ENCODE peak calls at places on chromosome 20, in six cellular contexts. E is endothelial cell; V is astrocyte of the spinal cord; U is psoas muscle; Y is CD4-positive, alpha-beta T cell; I is HFF-Myc. Z is an unnamed sample.

GRCh38 chr20:29689411-29690225 is 1567.8 kb upstream of the DEFB115 start:
- DNase-seq in U (peak; percentile 41), Y (peak; percentile 35), E (no peak), V (no peak), I (no peak), Z (no peak)

GRCh38 chr20:48283470-48284110 is 498.3 kb upstream of the SULF2 start:
- DNase-seq in U (no peak), V (peak; percentile 77), Y (no peak), I (no peak), E (peak; percentile 11), Z (peak; percentile 41)

GRCh38 chr20:21575981-21576740 is 62.3 kb upstream of the NKX2-2 start:
- DNase-seq in U (no peak), Y (no peak), V (no peak), I (no peak), E (no peak), Z (no peak)

GRCh38 chr20:42530855-42531674 is 658.6 kb downstream of the PTPRT start:
- DNase-seq in V (no peak), U (no peak), I (no peak), Y (no peak), E (no peak), Z (no peak)

GRCh38 chr20:16491277-16491912 is 81.9 kb downstream of the KIF16B start:
- DNase-seq in U (no peak), E (no peak), V (no peak), I (no peak), Y (no peak), Z (no peak)

GRCh38 chr20:20824924-20825584 is 112.6 kb upstream of the RALGAPA2 start:
- DNase-seq in U (peak; percentile 79), Y (peak; percentile 38), E (peak; percentile 74), V (peak; percentile 3), I (no peak), Z (no peak)

GRCh38 chr20:19934792-19935491 is 82.2 kb upstream of the NAA20 start:
- DNase-seq in V (no peak), Y (no peak), U (peak; percentile 66), E (no peak), I (no peak), Z (no peak)

GRCh38 chr20:34705383-34706021 is 1.4 kb downstream of the TP53INP2 start:
- DNase-seq in Y (no peak), U (no peak), I (no peak), E (peak; percentile 39), V (no peak), Z (peak; percentile 65)

GRCh38 chr20:20520776-20521175 is 152.9 kb downstream of the INSM1 start:
- DNase-seq in U (no peak), V (peak; percentile 2), I (no peak), Y (no peak), E (no peak), Z (peak; percentile 71)

GRCh38 chr20:9884061-9884460 is 45.2 kb upstream of the PAK5 start:
- DNase-seq in V (no peak), E (no peak), Y (no peak), U (no peak), I (no peak), Z (no peak)

GRCh38 chr20:31979713-31980426 is 11.9 kb downstream of the XKR7 start:
- DNase-seq in Y (no peak), U (no peak), I (no peak), V (no peak), E (no peak), Z (no peak)

GRCh38 chr20:17226410-17227198 is at the start of gene PCSK2:
- DNase-seq in E (peak; percentile 76), I (no peak), U (peak; percentile 52), V (peak; percentile 19), Y (no peak), Z (no peak)

GRCh38 chr20:20273281-20273680 is 94.6 kb upstream of the INSM1 start:
- DNase-seq in E (no peak), V (no peak), Y (no peak), I (no peak), U (no peak), Z (no peak)

GRCh38 chr20:13458860-13459451 is 179.8 kb downstream of the TASP1 start:
- DNase-seq in V (peak; percentile 29), E (peak; percentile 22), U (no peak), I (no peak), Y (no peak), Z (peak; percentile 17)

GRCh38 chr20:3935956-3936340 is 46.8 kb downstream of the PANK2 start:
- DNase-seq in V (no peak), E (no peak), Y (no peak), U (no peak), I (no peak), Z (no peak)

GRCh38 chr20:16501236-16501635 is 72.0 kb downstream of the KIF16B start:
- DNase-seq in I (no peak), Y (no peak), V (peak; percentile 16), U (no peak), E (no peak), Z (no peak)

GRCh38 chr20:20230741-20231140 is 137.2 kb upstream of the INSM1 start:
- DNase-seq in I (no peak), V (no peak), E (no peak), Y (no peak), U (no peak), Z (no peak)

GRCh38 chr20:32415494-32415893 is 57.4 kb downstream of the ASXL1 start:
- DNase-seq in Y (no peak), U (no peak), E (no peak), V (no peak), I (no peak), Z (no peak)

GRCh38 chr20:33791959-33792597 is 19.1 kb upstream of the CHMP4B start:
- DNase-seq in E (peak; percentile 67), V (peak; percentile 45), I (no peak), Y (peak; percentile 39), U (peak; percentile 67), Z (peak; percentile 40)

GRCh38 chr20:41894255-41894963 is 276.2 kb upstream of the CHD6 start:
- DNase-seq in E (no peak), I (no peak), U (no peak), V (no peak), Y (no peak), Z (no peak)

GRCh38 chr20:9609892-9610502 is 95.6 kb downstream of the LAMP5 start:
- DNase-seq in E (peak; percentile 70), U (no peak), I (peak; percentile 52), V (peak; percentile 77), Y (peak; percentile 4), Z (peak; percentile 63)

GRCh38 chr20:36145877-36146707 is 8.4 kb upstream of the EPB41L1 start:
- DNase-seq in V (no peak), Y (no peak), I (no peak), U (peak; percentile 73), E (no peak), Z (no peak)

GRCh38 chr20:18957328-18957727 is 143.7 kb downstream of the SCP2D1 start:
- DNase-seq in I (no peak), Y (no peak), E (no peak), U (no peak), V (no peak), Z (no peak)

GRCh38 chr20:24257171-24257570 is 212.3 kb upstream of the SYNDIG1 start:
- DNase-seq in U (no peak), Y (no peak), V (no peak), E (no peak), I (no peak), Z (no peak)

GRCh38 chr20:7505152-7505834 is 435.0 kb downstream of the HAO1 start:
- DNase-seq in E (no peak), V (no peak), I (no peak), Y (no peak), U (no peak), Z (no peak)
- TF ChIP-seq CTCF in E (no peak), V (no peak), I (no peak), Y (no peak), U (no peak), Z (no peak)

GRCh38 chr20:45470939-45471338 is 1.4 kb downstream of the WFDC2 start:
- DNase-seq in Y (no peak), E (no peak), V (no peak), U (no peak), I (no peak), Z (no peak)
- TF ChIP-seq CTCF in Y (no peak), E (no peak), V (no peak), U (peak; percentile 3), I (peak; percentile 10), Z (no peak)

GRCh38 chr20:51329845-51330244 is 212.7 kb downstream of the NFATC2 start:
- DNase-seq in V (no peak), E (no peak), I (no peak), U (no peak), Y (no peak), Z (no peak)
- TF ChIP-seq CTCF in V (no peak), E (no peak), I (no peak), U (no peak), Y (no peak), Z (no peak)

DNA sequence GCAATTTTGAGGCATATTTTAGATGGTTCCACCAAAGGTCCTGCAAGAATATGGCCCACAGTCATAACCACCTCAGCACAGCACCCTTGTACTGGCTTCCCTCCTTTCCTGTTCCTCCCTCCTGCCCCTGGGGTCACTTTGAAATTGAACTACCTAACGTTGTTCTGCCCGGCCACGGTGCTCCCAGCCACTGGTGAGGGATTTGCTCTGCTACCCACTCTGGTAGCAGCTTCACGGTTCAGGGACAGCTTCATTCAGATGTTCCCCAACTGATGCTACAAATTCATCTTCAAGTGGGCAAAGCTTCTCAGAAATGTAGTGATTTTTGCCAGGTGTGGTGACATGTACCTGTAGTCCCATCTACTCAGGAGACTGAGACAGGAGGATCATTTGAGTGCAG is 7.9 kb upstream of the NELFCD start:
- DNase-seq in U (no peak), V (no peak), Y (no peak), E (no peak), I (no peak), Z (no peak)
- TF ChIP-seq CTCF in U (no peak), V (no peak), Y (no peak), E (no peak), I (no peak), Z (no peak)

GRCh38 chr20:56843386-56843785 is 214.3 kb downstream of the TFAP2C start:
- DNase-seq in U (no peak), I (no peak), V (no peak), E (no peak), Y (no peak), Z (no peak)

GRCh38 chr20:56845546-56846081 is 216.5 kb downstream of the TFAP2C start:
- DNase-seq in V (no peak), I (no peak), Y (no peak), U (no peak), E (no peak), Z (no peak)

GRCh38 chr20:56842086-56842485 is 213.0 kb downstream of the TFAP2C start:
- DNase-seq in I (no peak), V (no peak), Y (no peak), U (no peak), E (no peak), Z (no peak)

GRCh38 chr20:56841346-56841908 is 212.3 kb downstream of the TFAP2C start:
- DNase-seq in V (no peak), E (no peak), U (no peak), I (no peak), Y (no peak), Z (no peak)

DNA sequence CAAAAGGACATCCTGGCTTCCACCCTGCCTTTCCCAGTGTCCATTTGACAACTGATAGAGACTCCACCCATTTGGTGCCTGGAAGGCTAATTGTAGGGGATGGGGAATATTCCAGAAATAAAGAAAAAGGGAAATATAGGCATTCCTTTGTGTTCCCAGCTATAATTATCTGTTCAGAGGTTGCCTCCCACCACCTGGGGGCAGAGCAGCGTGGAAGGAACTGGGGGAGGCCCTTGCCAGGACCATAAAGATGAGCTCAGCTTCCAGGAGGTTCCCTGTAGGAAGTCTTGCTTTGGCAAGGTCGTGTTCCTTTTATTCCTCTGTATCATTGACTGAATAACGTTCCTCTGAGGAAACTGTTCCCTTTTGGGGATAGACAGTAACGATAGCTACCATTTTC is 214.7 kb downstream of the TFAP2C start:
- DNase-seq in Y (no peak), E (no peak), V (no peak), U (no peak), I (no peak), Z (no peak)
- TF ChIP-seq CTCF in Y (no peak), E (no peak), V (peak; percentile 26), U (no peak), I (peak; percentile 28), Z (peak; percentile 44)